ENCODE peak calls at places on chromosomes 5 and 9, in seven cellular contexts. Y, I, R, O, E, U and C are unnamed samples.

GRCh38 chr5:173454764-173455598 is 126.8 kb upstream of the STC2 start:
- DNase-seq in E (peak; percentile 99), Y (peak; percentile 96), R (no peak), I (peak; percentile 65), O (no peak), U (no peak), C (no peak)

GRCh38 chr9:109213300-109214121 is 46.5 kb upstream of the FRRS1L start:
- DNase-seq in E (no peak), O (peak; percentile 53), U (no peak), I (no peak), Y (no peak), R (no peak), C (peak; percentile 48)

GRCh38 chr9:92710368-92710767 is 40.4 kb upstream of the IPPK start:
- DNase-seq in U (no peak), R (no peak), E (no peak), I (no peak), O (no peak), Y (no peak), C (no peak)

GRCh38 chr5:77218263-77218662 is 7.8 kb downstream of the PDE8B start:
- DNase-seq in O (no peak), Y (peak; percentile 28), I (peak; percentile 20), U (no peak), R (no peak), E (no peak), C (peak; percentile 43)

GRCh38 chr9:136604823-136605525 is 57.7 kb upstream of the EGFL7 start:
- DNase-seq in U (no peak), Y (no peak), O (no peak), E (no peak), R (no peak), I (no peak), C (no peak)

GRCh38 chr5:82804151-82804690 is 273.0 kb downstream of the TMEM167A start:
- DNase-seq in O (no peak), R (no peak), Y (no peak), U (no peak), E (no peak), I (no peak), C (no peak)

GRCh38 chr5:135135530-135136201 is 101.6 kb upstream of the PITX1 start:
- DNase-seq in I (no peak), U (no peak), O (no peak), E (no peak), Y (peak; percentile 94), R (no peak), C (peak; percentile 24)

GRCh38 chr5:88813244-88813643 is 69.7 kb downstream of the MEF2C start:
- DNase-seq in R (no peak), U (no peak), E (no peak), Y (no peak), I (no peak), O (no peak), C (no peak)

GRCh38 chr9:125227761-125228160 is 13.4 kb downstream of the HSPA5 start:
- DNase-seq in E (no peak), U (no peak), O (no peak), Y (no peak), R (no peak), I (no peak), C (no peak)

GRCh38 chr9:107816187-107817021 is 326.8 kb upstream of the KLF4 start:
- DNase-seq in O (no peak), I (peak; percentile 22), U (no peak), R (no peak), Y (no peak), E (no peak), C (no peak)

GRCh38 chr9:79600466-79600865 is 28.7 kb downstream of the TLE4 start:
- DNase-seq in U (no peak), O (no peak), R (no peak), I (no peak), E (no peak), Y (no peak), C (no peak)

GRCh38 chr5:148395031-148395430 is 11.3 kb downstream of the FBXO38 start:
- DNase-seq in Y (no peak), O (no peak), U (no peak), I (no peak), R (no peak), E (no peak), C (no peak)